ENCODE peak calls at places on chromosome 7, in nine cellular contexts. O is activated T-cell treated with anti-CD3 and anti-CD28 coated beads for 24 hours, Z is Caki2, T is NCI-H460, L is EH, Y is midbrain, A is SJSA1, U is non-pigmented ciliary epithelial cell, D is SHP77. E is an unnamed sample.
A peak's percentile ranks its signal among the peaks of the same experiment; 100 is the strongest.

GRCh38 chr7:120916116-120916515 is 34.5 kb upstream of the ING3 start:
- DNase-seq in U (no peak), Z (no peak), A (no peak), L (no peak), O (no peak), T (no peak), Y (no peak), D (no peak), E (no peak)

GRCh38 chr7:73342645-73343044 is 14.7 kb downstream of the FKBP6 start:
- DNase-seq in D (no peak), Z (peak; percentile 32), Y (peak; percentile 27), U (no peak), L (peak; percentile 75), O (no peak), A (no peak), T (peak; percentile 46), E (no peak)

GRCh38 chr7:152459724-152460251 is 24.0 kb upstream of the KMT2C start:
- DNase-seq in Y (no peak), Z (no peak), L (peak; percentile 83), A (no peak), T (no peak), D (peak; percentile 34), O (no peak), U (peak; percentile 19), E (no peak)

GRCh38 chr7:75743455-75743859 is 4.7 kb upstream of the HIP1 start:
- DNase-seq in D (no peak), Z (no peak), A (no peak), O (no peak), Y (no peak), T (no peak), L (no peak), U (no peak), E (no peak)

GRCh38 chr7:129184979-129185670 is 3.3 kb upstream of the SMO start:
- DNase-seq in T (no peak), D (no peak), Z (peak; percentile 66), Y (no peak), U (no peak), A (no peak), L (no peak), O (no peak), E (no peak)

GRCh38 chr7:42342381-42342780 is 105.4 kb upstream of the GLI3 start:
- DNase-seq in L (peak; percentile 61), A (no peak), T (no peak), D (no peak), Z (no peak), U (no peak), Y (no peak), O (no peak), E (no peak)

GRCh38 chr7:49424109-49424508 is 349.3 kb upstream of the VWC2 start:
- DNase-seq in Z (no peak), O (no peak), T (no peak), U (no peak), D (no peak), L (no peak), Y (no peak), A (no peak), E (no peak)

GRCh38 chr7:95608344-95609173 is 12.2 kb upstream of the PDK4 start:
- DNase-seq in Z (peak; percentile 94), O (no peak), D (peak; percentile 79), U (peak; percentile 78), T (peak; percentile 81), A (peak; percentile 90), Y (peak; percentile 81), L (peak; percentile 98), E (peak; percentile 43)

GRCh38 chr7:33100770-33101169 is 8.4 kb downstream of the RP9 start:
- DNase-seq in Y (no peak), T (no peak), O (no peak), U (no peak), D (no peak), L (no peak), A (no peak), Z (no peak), E (no peak)

GRCh38 chr7:92988051-92988450 is 129.7 kb downstream of the SAMD9 start:
- DNase-seq in D (no peak), O (no peak), U (peak; percentile 53), T (no peak), Z (peak; percentile 47), L (peak; percentile 66), A (no peak), Y (peak; percentile 6), E (no peak)

GRCh38 chr7:55343860-55344606 is 21.1 kb upstream of the LANCL2 start:
- DNase-seq in Z (no peak), O (no peak), Y (no peak), A (no peak), U (no peak), L (no peak), D (no peak), T (no peak), E (no peak)

GRCh38 chr7:2313450-2314208 is 612 bp downstream of the SNX8 start:
- DNase-seq in L (peak; percentile 41), A (peak; percentile 52), U (no peak), D (no peak), Z (peak; percentile 36), O (no peak), Y (no peak), T (no peak), E (no peak)

GRCh38 chr7:19665399-19666008 is 43.3 kb downstream of the POLR1F start:
- DNase-seq in T (peak; percentile 30), A (no peak), D (peak; percentile 33), U (no peak), Z (peak; percentile 10), O (no peak), L (peak; percentile 29), Y (peak; percentile 17), E (peak; percentile 7)

GRCh38 chr7:47327698-47328391 is 254.1 kb downstream of the TNS3 start:
- DNase-seq in D (no peak), A (peak; percentile 92), Z (no peak), L (peak; percentile 94), Y (peak; percentile 86), T (no peak), U (no peak), O (no peak), E (no peak)

E was measured in immature natural killer cell.